ENCODE peak calls at places on chromosomes 2 and 18, in eight cellular contexts. One of them, this sample, is unnamed.

GRCh38 chr2:95525294-95526035 is 40.9 kb upstream of the TRIM43B start:
- DNase-seq in cardiac muscle cell: peak
- DNase-seq in hypothalamus: peak
- DNase-seq in NCI-H1417 treated with DMSO at 0.1 percent for 48 hours: peak
- DNase-seq in stimulated activated CD4-positive, alpha-beta T cell treated with anti-CD3 and anti-CD28 coated beads, Interleukin-1b, Interleukin-23, amount 100 ng/mL, for 24 hours: no peak
- DNase-seq in tibial artery: no peak
- DNase-seq in astrocyte of the spinal cord: no peak
- DNase-seq in OCI-M1: no peak
- DNase-seq in this sample: no peak

GRCh38 chr2:70047406-70048033 is 39.8 kb upstream of the PCBP1 start:
- DNase-seq in cardiac muscle cell: no peak
- DNase-seq in hypothalamus: no peak
- DNase-seq in NCI-H1417 treated with DMSO at 0.1 percent for 48 hours: no peak
- DNase-seq in stimulated activated CD4-positive, alpha-beta T cell treated with anti-CD3 and anti-CD28 coated beads, Interleukin-1b, Interleukin-23, amount 100 ng/mL, for 24 hours: no peak
- DNase-seq in tibial artery: no peak
- DNase-seq in astrocyte of the spinal cord: no peak
- DNase-seq in OCI-M1: peak
- DNase-seq in this sample: no peak

GRCh38 chr2:156598563-156598962 is 162.4 kb downstream of the GPD2 start:
- DNase-seq in cardiac muscle cell: no peak
- DNase-seq in hypothalamus: no peak
- DNase-seq in NCI-H1417 treated with DMSO at 0.1 percent for 48 hours: no peak
- DNase-seq in stimulated activated CD4-positive, alpha-beta T cell treated with anti-CD3 and anti-CD28 coated beads, Interleukin-1b, Interleukin-23, amount 100 ng/mL, for 24 hours: no peak
- DNase-seq in tibial artery: no peak
- DNase-seq in astrocyte of the spinal cord: no peak
- DNase-seq in OCI-M1: no peak
- DNase-seq in this sample: no peak

GRCh38 chr2:854460-854859 is 96.2 kb upstream of the SNTG2 start:
- DNase-seq in cardiac muscle cell: peak
- DNase-seq in hypothalamus: no peak
- DNase-seq in NCI-H1417 treated with DMSO at 0.1 percent for 48 hours: no peak
- DNase-seq in stimulated activated CD4-positive, alpha-beta T cell treated with anti-CD3 and anti-CD28 coated beads, Interleukin-1b, Interleukin-23, amount 100 ng/mL, for 24 hours: peak
- DNase-seq in tibial artery: no peak
- DNase-seq in astrocyte of the spinal cord: no peak
- DNase-seq in OCI-M1: peak
- DNase-seq in this sample: no peak

GRCh38 chr2:121810959-121811853 is 55.8 kb downstream of the TSN start:
- DNase-seq in cardiac muscle cell: peak
- DNase-seq in hypothalamus: peak
- DNase-seq in NCI-H1417 treated with DMSO at 0.1 percent for 48 hours: peak
- DNase-seq in stimulated activated CD4-positive, alpha-beta T cell treated with anti-CD3 and anti-CD28 coated beads, Interleukin-1b, Interleukin-23, amount 100 ng/mL, for 24 hours: no peak
- DNase-seq in tibial artery: no peak
- DNase-seq in astrocyte of the spinal cord: peak
- DNase-seq in OCI-M1: peak
- DNase-seq in this sample: peak

GRCh38 chr2:105373344-105373781 is 25.5 kb downstream of the FHL2 start:
- DNase-seq in cardiac muscle cell: peak
- DNase-seq in hypothalamus: no peak
- DNase-seq in NCI-H1417 treated with DMSO at 0.1 percent for 48 hours: no peak
- DNase-seq in stimulated activated CD4-positive, alpha-beta T cell treated with anti-CD3 and anti-CD28 coated beads, Interleukin-1b, Interleukin-23, amount 100 ng/mL, for 24 hours: no peak
- DNase-seq in tibial artery: peak
- DNase-seq in astrocyte of the spinal cord: no peak
- DNase-seq in OCI-M1: no peak
- DNase-seq in this sample: no peak

GRCh38 chr2:37226863-37227262 is 4.5 kb downstream of the CEBPZ start:
- DNase-seq in cardiac muscle cell: no peak
- DNase-seq in hypothalamus: no peak
- DNase-seq in NCI-H1417 treated with DMSO at 0.1 percent for 48 hours: no peak
- DNase-seq in stimulated activated CD4-positive, alpha-beta T cell treated with anti-CD3 and anti-CD28 coated beads, Interleukin-1b, Interleukin-23, amount 100 ng/mL, for 24 hours: no peak
- DNase-seq in tibial artery: no peak
- DNase-seq in astrocyte of the spinal cord: no peak
- DNase-seq in OCI-M1: no peak
- DNase-seq in this sample: no peak

GRCh38 chr2:127155901-127156300 is 48.9 kb upstream of the BIN1 start:
- DNase-seq in cardiac muscle cell: peak
- DNase-seq in hypothalamus: no peak
- DNase-seq in NCI-H1417 treated with DMSO at 0.1 percent for 48 hours: no peak
- DNase-seq in stimulated activated CD4-positive, alpha-beta T cell treated with anti-CD3 and anti-CD28 coated beads, Interleukin-1b, Interleukin-23, amount 100 ng/mL, for 24 hours: no peak
- DNase-seq in tibial artery: no peak
- DNase-seq in astrocyte of the spinal cord: peak
- DNase-seq in OCI-M1: no peak
- DNase-seq in this sample: no peak

GRCh38 chr2:190283783-190284182 is 35.8 kb downstream of the HIBCH start:
- DNase-seq in cardiac muscle cell: no peak
- DNase-seq in hypothalamus: no peak
- DNase-seq in NCI-H1417 treated with DMSO at 0.1 percent for 48 hours: no peak
- DNase-seq in stimulated activated CD4-positive, alpha-beta T cell treated with anti-CD3 and anti-CD28 coated beads, Interleukin-1b, Interleukin-23, amount 100 ng/mL, for 24 hours: no peak
- DNase-seq in tibial artery: no peak
- DNase-seq in astrocyte of the spinal cord: peak
- DNase-seq in OCI-M1: no peak
- DNase-seq in this sample: no peak

GRCh38 chr2:225100856-225101294 is 58.6 kb upstream of the DOCK10 start:
- DNase-seq in cardiac muscle cell: peak
- DNase-seq in hypothalamus: no peak
- DNase-seq in NCI-H1417 treated with DMSO at 0.1 percent for 48 hours: no peak
- DNase-seq in stimulated activated CD4-positive, alpha-beta T cell treated with anti-CD3 and anti-CD28 coated beads, Interleukin-1b, Interleukin-23, amount 100 ng/mL, for 24 hours: no peak
- DNase-seq in tibial artery: no peak
- DNase-seq in astrocyte of the spinal cord: peak
- DNase-seq in OCI-M1: no peak
- DNase-seq in this sample: no peak

GRCh38 chr2:128504242-128505149 is 185.8 kb upstream of the HS6ST1 start:
- DNase-seq in cardiac muscle cell: no peak
- DNase-seq in hypothalamus: no peak
- DNase-seq in NCI-H1417 treated with DMSO at 0.1 percent for 48 hours: no peak
- DNase-seq in stimulated activated CD4-positive, alpha-beta T cell treated with anti-CD3 and anti-CD28 coated beads, Interleukin-1b, Interleukin-23, amount 100 ng/mL, for 24 hours: no peak
- DNase-seq in tibial artery: peak
- DNase-seq in astrocyte of the spinal cord: no peak
- DNase-seq in OCI-M1: no peak
- DNase-seq in this sample: no peak

GRCh38 chr2:63124209-63124608 is 73.6 kb downstream of the OTX1 start:
- DNase-seq in cardiac muscle cell: no peak
- DNase-seq in hypothalamus: no peak
- DNase-seq in NCI-H1417 treated with DMSO at 0.1 percent for 48 hours: no peak
- DNase-seq in stimulated activated CD4-positive, alpha-beta T cell treated with anti-CD3 and anti-CD28 coated beads, Interleukin-1b, Interleukin-23, amount 100 ng/mL, for 24 hours: no peak
- DNase-seq in tibial artery: no peak
- DNase-seq in astrocyte of the spinal cord: no peak
- DNase-seq in OCI-M1: peak
- DNase-seq in this sample: no peak

GRCh38 chr2:2689313-2689712 is 358.2 kb upstream of the MYT1L start:
- DNase-seq in cardiac muscle cell: no peak
- DNase-seq in hypothalamus: no peak
- DNase-seq in NCI-H1417 treated with DMSO at 0.1 percent for 48 hours: no peak
- DNase-seq in stimulated activated CD4-positive, alpha-beta T cell treated with anti-CD3 and anti-CD28 coated beads, Interleukin-1b, Interleukin-23, amount 100 ng/mL, for 24 hours: no peak
- DNase-seq in tibial artery: no peak
- DNase-seq in astrocyte of the spinal cord: no peak
- DNase-seq in OCI-M1: no peak
- DNase-seq in this sample: no peak

GRCh38 chr18:53790817-53791216 is 433.7 kb downstream of the MBD2 start:
- DNase-seq in cardiac muscle cell: peak
- DNase-seq in hypothalamus: no peak
- DNase-seq in NCI-H1417 treated with DMSO at 0.1 percent for 48 hours: no peak
- DNase-seq in stimulated activated CD4-positive, alpha-beta T cell treated with anti-CD3 and anti-CD28 coated beads, Interleukin-1b, Interleukin-23, amount 100 ng/mL, for 24 hours: no peak
- DNase-seq in tibial artery: no peak
- DNase-seq in astrocyte of the spinal cord: peak
- DNase-seq in OCI-M1: no peak
- DNase-seq in this sample: no peak

GRCh38 chr2:8469709-8470493 is 212.0 kb upstream of the ID2 start:
- DNase-seq in cardiac muscle cell: no peak
- DNase-seq in hypothalamus: no peak
- DNase-seq in NCI-H1417 treated with DMSO at 0.1 percent for 48 hours: no peak
- DNase-seq in stimulated activated CD4-positive, alpha-beta T cell treated with anti-CD3 and anti-CD28 coated beads, Interleukin-1b, Interleukin-23, amount 100 ng/mL, for 24 hours: no peak
- DNase-seq in tibial artery: peak
- DNase-seq in astrocyte of the spinal cord: peak
- DNase-seq in OCI-M1: no peak
- DNase-seq in this sample: no peak

GRCh38 chr2:69994166-69994565 is 32.7 kb upstream of the ASPRV1 start:
- DNase-seq in cardiac muscle cell: no peak
- DNase-seq in hypothalamus: no peak
- DNase-seq in NCI-H1417 treated with DMSO at 0.1 percent for 48 hours: no peak
- DNase-seq in stimulated activated CD4-positive, alpha-beta T cell treated with anti-CD3 and anti-CD28 coated beads, Interleukin-1b, Interleukin-23, amount 100 ng/mL, for 24 hours: no peak
- DNase-seq in tibial artery: peak
- DNase-seq in astrocyte of the spinal cord: no peak
- DNase-seq in OCI-M1: no peak
- DNase-seq in this sample: no peak

GRCh38 chr18:77016936-77017335 is 115.6 kb downstream of the MBP start:
- DNase-seq in cardiac muscle cell: no peak
- DNase-seq in hypothalamus: peak
- DNase-seq in NCI-H1417 treated with DMSO at 0.1 percent for 48 hours: no peak
- DNase-seq in stimulated activated CD4-positive, alpha-beta T cell treated with anti-CD3 and anti-CD28 coated beads, Interleukin-1b, Interleukin-23, amount 100 ng/mL, for 24 hours: no peak
- DNase-seq in tibial artery: no peak
- DNase-seq in astrocyte of the spinal cord: no peak
- DNase-seq in OCI-M1: no peak
- DNase-seq in this sample: no peak